ENCODE peak calls at places on chromosomes 1 and 21, in ten cellular contexts. Z is type B pancreatic cell; H is BE2C; O is stimulated activated CD4-positive, alpha-beta T cell treated with anti-CD3 and anti-CD28 coated beads, Interleukin-12 subunit alpha, Interleukin-12 subunit beta, amount 100 ng/mL, for 4 hours; N is occipital lobe; L is NCI-H524 treated with DMSO at 0.1 percent for 48 hours; A is activated naive CD4-positive, alpha-beta T cell treated with anti-CD3 and anti-CD28 coated beads for 36 hours; T is SHP77; W is A673; U is AG20443. K is an unnamed sample.

GRCh38 chr21:44085491-44086321 is 21.5 kb upstream of the PWP2 start:
- DNase-seq in L (no peak), O (no peak), Z (peak), A (no peak), N (peak), H (no peak), T (no peak), W (no peak), U (no peak), K (no peak)

GRCh38 chr21:17688912-17689874 is 76.5 kb upstream of the BTG3 start:
- DNase-seq in T (no peak), O (peak), L (no peak), N (no peak), Z (no peak), H (peak), U (no peak), W (peak), A (peak), K (no peak)

GRCh38 chr1:20472860-20473711 is 12.9 kb downstream of the CAMK2N1 start:
- DNase-seq in O (no peak), L (no peak), N (no peak), Z (no peak), U (peak), T (no peak), H (peak), W (no peak), A (peak), K (no peak)

GRCh38 chr1:31122779-31123178 is 57.3 kb upstream of the PUM1 start:
- DNase-seq in H (no peak), W (no peak), T (no peak), U (peak), N (no peak), A (no peak), O (no peak), Z (no peak), L (no peak), K (no peak)

GRCh38 chr1:227280836-227281235 is 37.5 kb downstream of the CDC42BPA start:
- DNase-seq in T (no peak), Z (no peak), L (no peak), U (peak), N (no peak), H (no peak), A (no peak), W (no peak), O (no peak), K (no peak)

GRCh38 chr21:40099809-40100208 is 232.6 kb downstream of the PCP4 start:
- DNase-seq in N (no peak), W (no peak), U (no peak), T (no peak), H (no peak), Z (no peak), L (no peak), O (no peak), A (no peak), K (no peak)

GRCh38 chr1:1421147-1421906 is at the start of gene ANKRD65:
- DNase-seq in O (no peak), A (no peak), T (peak), Z (no peak), H (no peak), N (peak), U (no peak), L (peak), W (no peak), K (peak)

GRCh38 chr1:180912211-180912800 is 391 bp upstream of the KIAA1614 start:
- DNase-seq in W (peak), N (no peak), Z (no peak), L (no peak), U (peak), H (no peak), O (no peak), A (no peak), T (no peak), K (no peak)

K was measured in NCI-H774.